ENCODE peak calls at places on chromosomes 3 and 15, in seven cellular contexts. I, X, S, R, C, W and N are unnamed samples.

GRCh38 chr3:134796313-134797079 is 1.4 kb downstream of the EPHB1 start:
- DNase-seq in I (no peak), X (peak), S (peak), R (no peak), C (no peak), W (peak), N (peak)

GRCh38 chr3:32922078-32922477 is 29.4 kb upstream of the CCR4 start:
- DNase-seq in I (no peak), X (no peak), S (no peak), R (no peak), C (no peak), W (no peak), N (no peak)

GRCh38 chr15:89903858-89904130 is 9.0 kb downstream of the ARPIN start:
- DNase-seq in I (no peak), X (no peak), S (no peak), R (no peak), C (no peak), W (no peak), N (no peak)

GRCh38 chr3:187315872-187316271 is 24.3 kb upstream of the MASP1 start:
- DNase-seq in I (no peak), X (no peak), S (no peak), R (no peak), C (no peak), W (peak), N (no peak)

GRCh38 chr15:78195735-78196201 is 38.6 kb downstream of the ACSBG1 start:
- DNase-seq in I (no peak), X (peak), S (no peak), R (peak), C (no peak), W (no peak), N (peak)

GRCh38 chr3:180329847-180330246 is 272.1 kb upstream of the TTC14 start:
- DNase-seq in I (no peak), X (no peak), S (no peak), R (no peak), C (no peak), W (no peak), N (no peak)

GRCh38 chr15:90344632-90345031 is 7.5 kb upstream of the ZNF774 start:
- DNase-seq in I (no peak), X (no peak), S (no peak), R (no peak), C (no peak), W (no peak), N (no peak)

GRCh38 chr3:160667452-160667851 is 9.5 kb upstream of the ARL14 start:
- DNase-seq in I (no peak), X (no peak), S (peak), R (no peak), C (peak), W (no peak), N (peak)

GRCh38 chr3:168877899-168878298 is 782.2 kb upstream of the GOLIM4 start:
- DNase-seq in I (no peak), X (no peak), S (no peak), R (no peak), C (no peak), W (no peak), N (peak)

GRCh38 chr3:186589856-186590579 is 19.5 kb downstream of the DNAJB11 start:
- DNase-seq in I (no peak), X (no peak), S (no peak), R (no peak), C (peak), W (peak), N (no peak)

GRCh38 chr15:40336129-40337122 is 4.3 kb downstream of the CCDC9B start:
- DNase-seq in I (no peak), X (peak), S (no peak), R (no peak), C (no peak), W (no peak), N (no peak)

GRCh38 chr3:5583920-5584319 is 396.4 kb downstream of the EDEM1 start:
- DNase-seq in I (no peak), X (no peak), S (no peak), R (no peak), C (no peak), W (no peak), N (no peak)

GRCh38 chr3:197524128-197524527 is 31.6 kb downstream of the BDH1 start:
- DNase-seq in I (peak), X (no peak), S (no peak), R (no peak), C (no peak), W (no peak), N (no peak)

GRCh38 chr15:91997163-91997562 is 143.7 kb downstream of the SLCO3A1 start:
- DNase-seq in I (no peak), X (no peak), S (no peak), R (no peak), C (no peak), W (no peak), N (no peak)

DNA sequence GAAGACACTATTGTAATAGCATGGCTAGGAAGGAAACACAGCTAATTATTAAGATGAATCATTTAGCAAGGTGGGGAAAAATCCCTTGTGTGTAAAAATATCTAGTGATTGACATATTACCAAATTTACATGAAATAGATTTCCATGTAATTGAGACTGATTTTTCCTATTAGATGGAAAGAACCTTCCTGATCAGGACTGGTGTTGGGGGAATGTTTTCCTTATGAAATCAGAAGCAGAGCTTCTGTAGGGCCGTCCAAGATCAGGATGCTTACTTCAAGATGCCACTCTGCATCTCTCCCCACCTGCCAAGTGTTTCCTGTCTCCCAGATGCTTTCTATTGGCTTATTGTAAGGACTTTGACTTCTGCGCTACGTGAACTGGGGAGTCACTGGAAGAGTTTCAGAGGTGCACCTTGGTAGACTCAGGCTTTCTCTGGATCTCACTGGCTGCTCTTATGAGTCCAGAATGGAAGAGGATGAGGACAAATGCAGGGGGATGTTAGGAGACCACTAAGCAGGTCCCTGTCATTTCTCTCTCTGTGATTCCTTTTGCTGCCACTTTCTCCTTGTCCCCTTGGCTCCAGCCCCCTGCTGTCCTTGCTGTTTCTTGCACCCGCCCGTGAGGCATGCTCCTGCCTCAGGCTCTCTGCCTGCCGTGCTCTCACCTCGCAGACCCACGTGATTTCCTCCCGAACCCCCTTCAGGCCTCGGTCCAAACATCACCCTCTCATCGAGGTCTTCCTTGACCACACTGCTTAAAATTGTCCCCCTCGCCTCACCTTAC is 30.1 kb downstream of the BTD start:
- DNase-seq in I (no peak), X (no peak), S (no peak), R (no peak), C (no peak), W (no peak), N (no peak)
- TF ChIP-seq CTCF in I (no peak), X (no peak), S (no peak), R (no peak), C (no peak), W (no peak), N (no peak)

DNA sequence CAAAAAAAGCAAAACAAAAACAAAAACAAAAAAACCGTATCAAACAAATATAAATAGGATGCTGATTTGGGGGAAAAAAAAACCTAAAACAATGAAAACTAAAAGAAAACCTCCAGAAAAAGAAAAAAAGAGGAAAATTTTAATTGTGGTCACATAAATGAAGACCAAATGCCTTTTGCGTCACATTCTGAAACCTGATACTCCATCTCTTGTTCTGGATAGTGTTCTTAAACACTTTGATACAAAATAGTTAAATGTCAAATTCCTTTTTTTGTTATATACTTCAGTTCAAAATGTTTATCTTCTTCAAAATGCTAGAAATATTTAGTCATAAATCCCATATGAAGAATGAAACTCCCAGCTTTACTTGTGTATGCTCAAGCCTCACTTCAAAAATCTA is 31.0 kb downstream of the COPS2 start:
- DNase-seq in I (no peak), X (no peak), S (no peak), R (no peak), C (no peak), W (no peak), N (no peak)
- TF ChIP-seq CTCF in I (no peak), X (no peak), S (no peak), R (no peak), C (no peak), W (no peak), N (no peak)

GRCh38 chr3:8097690-8098089 is 403.9 kb upstream of the LMCD1 start:
- DNase-seq in I (no peak), X (no peak), S (no peak), R (no peak), C (no peak), W (no peak), N (no peak)
- TF ChIP-seq CTCF in I (no peak), X (no peak), S (no peak), R (no peak), C (no peak), W (no peak), N (no peak)

GRCh38 chr3:9947025-9947995 is 4.9 kb downstream of the PRRT3 start:
- DNase-seq in I (peak), X (peak), S (peak), R (peak), C (no peak), W (peak), N (peak)
- TF ChIP-seq CTCF in I (peak), X (peak), S (peak), R (peak), C (peak), W (peak), N (peak)

GRCh38 chr3:85821130-85821756 is 862.5 kb downstream of the CADM2 start:
- DNase-seq in I (no peak), X (peak), S (peak), R (no peak), C (peak), W (no peak), N (peak)
- TF ChIP-seq CTCF in I (peak), X (peak), S (peak), R (no peak), C (peak), W (no peak), N (peak)

GRCh38 chr3:141412936-141413354 is 44.6 kb downstream of the ZBTB38 start:
- DNase-seq in I (peak), X (no peak), S (peak), R (peak), C (no peak), W (peak), N (peak)
- TF ChIP-seq CTCF in I (no peak), X (no peak), S (no peak), R (no peak), C (no peak), W (no peak), N (no peak)

GRCh38 chr3:117003501-117003900 is 293.9 kb downstream of the TUSC7 start:
- DNase-seq in I (no peak), X (no peak), S (no peak), R (no peak), C (no peak), W (no peak), N (no peak)
- TF ChIP-seq CTCF in I (no peak), X (no peak), S (no peak), R (no peak), C (no peak), W (no peak), N (no peak)

GRCh38 chr15:26095710-26096330 is 232.7 kb upstream of the ATP10A start:
- DNase-seq in I (no peak), X (peak), S (no peak), R (no peak), C (no peak), W (no peak), N (no peak)
- TF ChIP-seq CTCF in I (no peak), X (peak), S (no peak), R (no peak), C (peak), W (peak), N (peak)

GRCh38 chr15:70095387-70096214 is 2.1 kb downstream of the TLE3 start:
- DNase-seq in I (peak), X (peak), S (no peak), R (peak), C (no peak), W (no peak), N (peak)
- TF ChIP-seq CTCF in I (no peak), X (no peak), S (no peak), R (no peak), C (peak), W (no peak), N (no peak)

GRCh38 chr3:117587416-117587815 is 877.8 kb downstream of the TUSC7 start:
- DNase-seq in I (no peak), X (no peak), S (no peak), R (no peak), C (no peak), W (no peak), N (no peak)

GRCh38 chr3:117586161-117586560 is 876.6 kb downstream of the TUSC7 start:
- DNase-seq in I (no peak), X (no peak), S (no peak), R (no peak), C (no peak), W (no peak), N (no peak)

GRCh38 chr3:117589454-117589853 is 879.9 kb downstream of the TUSC7 start:
- DNase-seq in I (no peak), X (no peak), S (peak), R (no peak), C (no peak), W (peak), N (no peak)
- TF ChIP-seq CTCF in I (no peak), X (no peak), S (no peak), R (no peak), C (no peak), W (no peak), N (no peak)